ENCODE peak calls at places on chromosomes 6 and 20, in eight cellular contexts. B is effector memory CD8-positive, alpha-beta T cell; M is T-helper 1 cell; N is heart left ventricle; I is hippocampal formation; W is NCI-H2081; P is upper lobe of right lung; U is adrenal gland. V is an unnamed sample.

GRCh38 chr20:60105404-60105803 is 147.2 kb downstream of the CDH26 start:
- DNase-seq in B (no peak), M (no peak), N (no peak), I (no peak), W (no peak), P (no peak), U (no peak), V (no peak)

GRCh38 chr20:59006167-59006863 is 739 bp downstream of the CTSZ start:
- DNase-seq in B (no peak), M (no peak), N (no peak), I (no peak), W (no peak), P (peak), U (peak), V (no peak)

GRCh38 chr6:71855406-71855805 is 30.9 kb upstream of the RIMS1 start:
- DNase-seq in B (no peak), M (no peak), N (no peak), I (no peak), W (no peak), P (no peak), U (no peak), V (no peak)

GRCh38 chr6:107634147-107635057 is 144.5 kb downstream of the SOBP start:
- DNase-seq in B (no peak), M (no peak), N (peak), I (no peak), W (no peak), P (no peak), U (no peak), V (no peak)

GRCh38 chr6:30450908-30451818 is 38.1 kb upstream of the HLA-E start:
- DNase-seq in B (peak), M (peak), N (peak), I (peak), W (no peak), P (peak), U (peak), V (peak)

GRCh38 chr6:44704240-44705150 is 317.0 kb downstream of the CDC5L start:
- DNase-seq in B (no peak), M (no peak), N (no peak), I (no peak), W (no peak), P (no peak), U (no peak), V (no peak)

GRCh38 chr20:38987777-38988176 is 25.6 kb downstream of the DHX35 start:
- DNase-seq in B (no peak), M (no peak), N (no peak), I (no peak), W (no peak), P (no peak), U (no peak), V (no peak)

GRCh38 chr20:63625771-63626423 is 1.0 kb downstream of the GMEB2 start:
- DNase-seq in B (no peak), M (no peak), N (peak), I (no peak), W (no peak), P (peak), U (peak), V (peak)

GRCh38 chr6:53578371-53578770 is 33.5 kb upstream of the GCLC start:
- DNase-seq in B (no peak), M (no peak), N (no peak), I (no peak), W (no peak), P (no peak), U (no peak), V (no peak)

V was measured in heart right ventricle.